ENCODE peak calls at places on chromosomes 6 and 20, in six cellular contexts. One of them, this sample, is unnamed.

GRCh38 chr6:148524976-148525375 is 182.3 kb downstream of the SASH1 start:
- DNase-seq in ovary: no peak
- DNase-seq in NCI-H1417: no peak
- DNase-seq in amniotic epithelial cell: peak; percentile 80
- DNase-seq in Kasumi-1: no peak
- DNase-seq in brain microvascular endothelial cell: peak; percentile 84
- DNase-seq in this sample: no peak

GRCh38 chr20:62780204-62780603 is 16.1 kb upstream of the MRGBP start:
- DNase-seq in brain microvascular endothelial cell: no peak
- DNase-seq in NCI-H1417: peak; percentile 66
- DNase-seq in Kasumi-1: no peak
- DNase-seq in amniotic epithelial cell: no peak
- DNase-seq in ovary: no peak
- DNase-seq in this sample: no peak

GRCh38 chr20:48684501-48685041 is 143.2 kb downstream of the PREX1 start:
- DNase-seq in amniotic epithelial cell: no peak
- DNase-seq in Kasumi-1: peak; percentile 64
- DNase-seq in brain microvascular endothelial cell: no peak
- DNase-seq in NCI-H1417: no peak
- DNase-seq in ovary: no peak
- DNase-seq in this sample: no peak

GRCh38 chr6:108969776-108970175 is 121.6 kb downstream of the ARMC2 start:
- DNase-seq in amniotic epithelial cell: peak; percentile 15
- DNase-seq in brain microvascular endothelial cell: peak; percentile 7
- DNase-seq in ovary: no peak
- DNase-seq in Kasumi-1: no peak
- DNase-seq in NCI-H1417: no peak
- DNase-seq in this sample: no peak

GRCh38 chr6:146905313-146905712 is 298.9 kb upstream of the STXBP5 start:
- DNase-seq in ovary: no peak
- DNase-seq in amniotic epithelial cell: peak; percentile 57
- DNase-seq in NCI-H1417: peak; percentile 34
- DNase-seq in Kasumi-1: no peak
- DNase-seq in brain microvascular endothelial cell: peak; percentile 20
- DNase-seq in this sample: no peak

GRCh38 chr20:57389695-57390603 is 1.2 kb upstream of the RBM38 start:
- DNase-seq in amniotic epithelial cell: no peak
- DNase-seq in brain microvascular endothelial cell: no peak
- DNase-seq in ovary: peak; percentile 70
- DNase-seq in Kasumi-1: peak; percentile 36
- DNase-seq in NCI-H1417: no peak
- DNase-seq in this sample: peak; percentile 90

GRCh38 chr20:5056801-5057599 is 55.7 kb upstream of the SLC23A2 start:
- DNase-seq in brain microvascular endothelial cell: peak; percentile 36
- DNase-seq in amniotic epithelial cell: peak; percentile 29
- DNase-seq in NCI-H1417: no peak
- DNase-seq in ovary: no peak
- DNase-seq in Kasumi-1: peak; percentile 94
- DNase-seq in this sample: peak; percentile 93

GRCh38 chr20:38109657-38110524 is 55.2 kb downstream of the TGM2 start:
- DNase-seq in amniotic epithelial cell: peak; percentile 100
- DNase-seq in brain microvascular endothelial cell: peak; percentile 99
- DNase-seq in Kasumi-1: no peak
- DNase-seq in NCI-H1417: no peak
- DNase-seq in ovary: peak; percentile 52
- DNase-seq in this sample: no peak

GRCh38 chr6:41654433-41655020 is 16.3 kb downstream of the MDFI start:
- DNase-seq in amniotic epithelial cell: no peak
- DNase-seq in brain microvascular endothelial cell: no peak
- DNase-seq in NCI-H1417: no peak
- DNase-seq in Kasumi-1: no peak
- DNase-seq in ovary: no peak
- DNase-seq in this sample: no peak

GRCh38 chr6:157198425-157199279 is 124.7 kb downstream of the TMEM242 start:
- DNase-seq in ovary: peak; percentile 45
- DNase-seq in brain microvascular endothelial cell: no peak
- DNase-seq in Kasumi-1: no peak
- DNase-seq in NCI-H1417: peak; percentile 97
- DNase-seq in amniotic epithelial cell: no peak
- DNase-seq in this sample: no peak

GRCh38 chr6:20712011-20712410 is 177.8 kb downstream of the CDKAL1 start:
- DNase-seq in NCI-H1417: no peak
- DNase-seq in ovary: no peak
- DNase-seq in amniotic epithelial cell: peak; percentile 70
- DNase-seq in brain microvascular endothelial cell: no peak
- DNase-seq in Kasumi-1: no peak
- DNase-seq in this sample: no peak

GRCh38 chr6:157885211-157885788 is 62.3 kb downstream of the SNX9 start:
- DNase-seq in brain microvascular endothelial cell: no peak
- DNase-seq in ovary: no peak
- DNase-seq in NCI-H1417: no peak
- DNase-seq in amniotic epithelial cell: no peak
- DNase-seq in Kasumi-1: no peak
- DNase-seq in this sample: peak; percentile 88

GRCh38 chr6:93104195-93104817 is 315.1 kb downstream of the EPHA7 start:
- DNase-seq in brain microvascular endothelial cell: no peak
- DNase-seq in NCI-H1417: no peak
- DNase-seq in Kasumi-1: no peak
- DNase-seq in amniotic epithelial cell: no peak
- DNase-seq in ovary: no peak
- DNase-seq in this sample: no peak

GRCh38 chr20:1949306-1949705 is 44.6 kb downstream of the PDYN start:
- DNase-seq in NCI-H1417: no peak
- DNase-seq in Kasumi-1: no peak
- DNase-seq in brain microvascular endothelial cell: no peak
- DNase-seq in amniotic epithelial cell: no peak
- DNase-seq in ovary: peak; percentile 13
- DNase-seq in this sample: no peak

GRCh38 chr20:44448753-44449546 is 26.7 kb upstream of the TTPAL start:
- DNase-seq in amniotic epithelial cell: peak; percentile 36
- DNase-seq in brain microvascular endothelial cell: no peak
- DNase-seq in NCI-H1417: no peak
- DNase-seq in Kasumi-1: no peak
- DNase-seq in ovary: no peak
- DNase-seq in this sample: peak; percentile 62

GRCh38 chr6:170063851-170064617 is 226.8 kb downstream of the DLL1 start:
- DNase-seq in brain microvascular endothelial cell: no peak
- DNase-seq in NCI-H1417: no peak
- DNase-seq in Kasumi-1: no peak
- DNase-seq in ovary: no peak
- DNase-seq in amniotic epithelial cell: no peak
- DNase-seq in this sample: no peak

GRCh38 chr6:84764332-84765049 is at the start of gene TBX18:
- DNase-seq in brain microvascular endothelial cell: peak; percentile 100
- DNase-seq in ovary: peak; percentile 96
- DNase-seq in amniotic epithelial cell: peak; percentile 97
- DNase-seq in Kasumi-1: no peak
- DNase-seq in NCI-H1417: peak; percentile 96
- DNase-seq in this sample: peak; percentile 65

GRCh38 chr20:43530321-43531090 is 23.0 kb downstream of the L3MBTL1 start:
- DNase-seq in ovary: no peak
- DNase-seq in NCI-H1417: no peak
- DNase-seq in Kasumi-1: no peak
- DNase-seq in amniotic epithelial cell: no peak
- DNase-seq in brain microvascular endothelial cell: no peak
- DNase-seq in this sample: no peak

GRCh38 chr20:20491110-20491783 is 123.3 kb downstream of the INSM1 start:
- DNase-seq in brain microvascular endothelial cell: no peak
- DNase-seq in ovary: no peak
- DNase-seq in NCI-H1417: no peak
- DNase-seq in amniotic epithelial cell: peak; percentile 35
- DNase-seq in Kasumi-1: no peak
- DNase-seq in this sample: no peak

GRCh38 chr6:33903579-33903978 is 99.8 kb upstream of the MLN start:
- DNase-seq in NCI-H1417: no peak
- DNase-seq in brain microvascular endothelial cell: no peak
- DNase-seq in amniotic epithelial cell: no peak
- DNase-seq in Kasumi-1: no peak
- DNase-seq in ovary: no peak
- DNase-seq in this sample: no peak

GRCh38 chr6:144036064-144036873 is 28.2 kb upstream of the PLAGL1 start:
- DNase-seq in brain microvascular endothelial cell: no peak
- DNase-seq in amniotic epithelial cell: peak; percentile 42
- DNase-seq in NCI-H1417: no peak
- DNase-seq in Kasumi-1: peak; percentile 73
- DNase-seq in ovary: no peak
- DNase-seq in this sample: peak; percentile 76

GRCh38 chr6:79694623-79695311 is 63.6 kb downstream of the SH3BGRL2 start:
- DNase-seq in NCI-H1417: no peak
- DNase-seq in Kasumi-1: no peak
- DNase-seq in brain microvascular endothelial cell: no peak
- DNase-seq in ovary: no peak
- DNase-seq in amniotic epithelial cell: no peak
- DNase-seq in this sample: no peak

GRCh38 chr6:34671801-34672656 is 24.5 kb downstream of the ILRUN start:
- DNase-seq in brain microvascular endothelial cell: no peak
- DNase-seq in NCI-H1417: no peak
- DNase-seq in ovary: no peak
- DNase-seq in Kasumi-1: peak; percentile 9
- DNase-seq in amniotic epithelial cell: peak; percentile 21
- DNase-seq in this sample: peak; percentile 93

GRCh38 chr6:93562566-93562965 is 143.2 kb upstream of the EPHA7 start:
- DNase-seq in ovary: no peak
- DNase-seq in NCI-H1417: no peak
- DNase-seq in brain microvascular endothelial cell: peak; percentile 70
- DNase-seq in amniotic epithelial cell: peak; percentile 71
- DNase-seq in Kasumi-1: no peak
- DNase-seq in this sample: no peak

GRCh38 chr20:47353697-47354387 is 2.7 kb downstream of the ZMYND8 start:
- DNase-seq in ovary: no peak
- DNase-seq in NCI-H1417: no peak
- DNase-seq in amniotic epithelial cell: peak; percentile 84
- DNase-seq in Kasumi-1: peak; percentile 11
- DNase-seq in brain microvascular endothelial cell: no peak
- DNase-seq in this sample: peak; percentile 61

GRCh38 chr6:26304213-26305096 is 60.5 kb upstream of the BTN3A2 start:
- DNase-seq in ovary: peak; percentile 44
- DNase-seq in brain microvascular endothelial cell: peak; percentile 72
- DNase-seq in NCI-H1417: no peak
- DNase-seq in Kasumi-1: peak; percentile 68
- DNase-seq in amniotic epithelial cell: peak; percentile 86
- DNase-seq in this sample: peak; percentile 82

GRCh38 chr6:129498556-129498940 is 211.4 kb downstream of the ARHGAP18 start:
- DNase-seq in NCI-H1417: no peak
- DNase-seq in brain microvascular endothelial cell: no peak
- DNase-seq in ovary: no peak
- DNase-seq in amniotic epithelial cell: peak; percentile 72
- DNase-seq in Kasumi-1: no peak
- DNase-seq in this sample: no peak

GRCh38 chr20:53751394-53752368 is 158.0 kb upstream of the ZNF217 start:
- DNase-seq in brain microvascular endothelial cell: no peak
- DNase-seq in NCI-H1417: no peak
- DNase-seq in ovary: no peak
- DNase-seq in amniotic epithelial cell: no peak
- DNase-seq in Kasumi-1: peak; percentile 81
- DNase-seq in this sample: peak; percentile 89

GRCh38 chr6:40541556-40542174 is 45.5 kb downstream of the LRFN2 start:
- DNase-seq in ovary: no peak
- DNase-seq in brain microvascular endothelial cell: no peak
- DNase-seq in amniotic epithelial cell: no peak
- DNase-seq in NCI-H1417: no peak
- DNase-seq in Kasumi-1: no peak
- DNase-seq in this sample: no peak

GRCh38 chr6:133099573-133099972 is 141.6 kb upstream of the EYA4 start:
- DNase-seq in amniotic epithelial cell: peak; percentile 86
- DNase-seq in Kasumi-1: peak; percentile 74
- DNase-seq in NCI-H1417: no peak
- DNase-seq in ovary: no peak
- DNase-seq in brain microvascular endothelial cell: peak; percentile 66
- DNase-seq in this sample: no peak

GRCh38 chr6:151096255-151096612 is 143.5 kb upstream of the AKAP12 start:
- DNase-seq in brain microvascular endothelial cell: no peak
- DNase-seq in ovary: no peak
- DNase-seq in Kasumi-1: no peak
- DNase-seq in NCI-H1417: peak; percentile 48
- DNase-seq in amniotic epithelial cell: no peak
- DNase-seq in this sample: no peak

GRCh38 chr6:115467726-115468125 is 593.0 kb downstream of the FRK start:
- DNase-seq in brain microvascular endothelial cell: no peak
- DNase-seq in NCI-H1417: no peak
- DNase-seq in amniotic epithelial cell: no peak
- DNase-seq in Kasumi-1: no peak
- DNase-seq in ovary: no peak
- DNase-seq in this sample: no peak

GRCh38 chr6:154932562-154933027 is 62.5 kb upstream of the TIAM2 start:
- DNase-seq in amniotic epithelial cell: peak; percentile 90
- DNase-seq in brain microvascular endothelial cell: peak; percentile 43
- DNase-seq in ovary: no peak
- DNase-seq in Kasumi-1: no peak
- DNase-seq in NCI-H1417: no peak
- DNase-seq in this sample: no peak

GRCh38 chr20:7828437-7828836 is 111.8 kb downstream of the HAO1 start:
- DNase-seq in amniotic epithelial cell: no peak
- DNase-seq in Kasumi-1: no peak
- DNase-seq in NCI-H1417: no peak
- DNase-seq in brain microvascular endothelial cell: no peak
- DNase-seq in ovary: no peak
- DNase-seq in this sample: no peak

GRCh38 chr6:139375239-139376053 is 998 bp upstream of the CITED2 start:
- DNase-seq in brain microvascular endothelial cell: peak; percentile 97
- DNase-seq in Kasumi-1: peak; percentile 98
- DNase-seq in amniotic epithelial cell: peak; percentile 98
- DNase-seq in NCI-H1417: peak; percentile 97
- DNase-seq in ovary: peak; percentile 92
- DNase-seq in this sample: peak; percentile 96

GRCh38 chr6:146950351-146950835 is 253.8 kb upstream of the STXBP5 start:
- DNase-seq in brain microvascular endothelial cell: no peak
- DNase-seq in amniotic epithelial cell: peak; percentile 14
- DNase-seq in ovary: no peak
- DNase-seq in NCI-H1417: no peak
- DNase-seq in Kasumi-1: peak; percentile 73
- DNase-seq in this sample: peak; percentile 65